ENCODE peak calls at places on chromosomes 2 and 18, in five cellular contexts. N, Q, F, T and P are unnamed samples.

GRCh38 chr18:12296087-12296403 is 12.0 kb upstream of the TUBB6 start:
- DNase-seq in N (no peak), Q (no peak), F (no peak), T (no peak), P (no peak)

GRCh38 chr2:52571380-52572347 is 1195.9 kb upstream of the CHAC2 start:
- DNase-seq in N (no peak), Q (no peak), F (no peak), T (no peak), P (no peak)

GRCh38 chr2:240892361-240892760 is 3.6 kb downstream of the MAB21L4 start:
- DNase-seq in N (no peak), Q (no peak), F (no peak), T (no peak), P (no peak)

GRCh38 chr2:230664128-230664527 is 48.5 kb upstream of the CAB39 start:
- DNase-seq in N (no peak), Q (no peak), F (no peak), T (no peak), P (no peak)

GRCh38 chr2:10500601-10501361 is 52.7 kb upstream of the ODC1 start:
- DNase-seq in N (peak), Q (no peak), F (no peak), T (no peak), P (no peak)

GRCh38 chr2:86636842-86637241 is 13.2 kb upstream of the RNF103 start:
- DNase-seq in N (no peak), Q (no peak), F (no peak), T (no peak), P (no peak)

GRCh38 chr2:73131807-73132206 is 19.1 kb upstream of the RAB11FIP5 start:
- DNase-seq in N (no peak), Q (no peak), F (no peak), T (no peak), P (no peak)

GRCh38 chr18:54434453-54434852 is 76.7 kb downstream of the C18orf54 start:
- DNase-seq in N (no peak), Q (no peak), F (no peak), T (no peak), P (no peak)

GRCh38 chr2:150679456-150680120 is 192.1 kb upstream of the RND3 start:
- DNase-seq in N (no peak), Q (no peak), F (no peak), T (no peak), P (no peak)

GRCh38 chr2:151644580-151644979 is 89.7 kb downstream of the NEB start:
- DNase-seq in N (no peak), Q (no peak), F (no peak), T (no peak), P (no peak)

GRCh38 chr18:48074929-48075706 is 144.7 kb upstream of the SMAD2 start:
- DNase-seq in N (no peak), Q (no peak), F (no peak), T (no peak), P (no peak)

GRCh38 chr2:127101756-127102463 is 5.0 kb downstream of the BIN1 start:
- DNase-seq in N (no peak), Q (no peak), F (no peak), T (no peak), P (no peak)

GRCh38 chr2:8927510-8928456 is 75.7 kb downstream of the MBOAT2 start:
- DNase-seq in N (no peak), Q (no peak), F (no peak), T (no peak), P (no peak)

GRCh38 chr2:120401275-120402069 is 55.5 kb downstream of the INHBB start:
- DNase-seq in N (no peak), Q (no peak), F (no peak), T (no peak), P (no peak)

GRCh38 chr2:172438064-172438421 is 10.7 kb downstream of the ITGA6 start:
- DNase-seq in N (no peak), Q (no peak), F (no peak), T (no peak), P (no peak)

GRCh38 chr18:36169938-36170337 is 17.4 kb upstream of the MOCOS start:
- DNase-seq in N (no peak), Q (no peak), F (no peak), T (no peak), P (no peak)

GRCh38 chr2:39642054-39642742 is 23.5 kb upstream of the TMEM178A start:
- DNase-seq in N (no peak), Q (peak), F (peak), T (no peak), P (no peak)

GRCh38 chr2:135839713-135840112 is 2.7 kb upstream of the LCT start:
- DNase-seq in N (no peak), Q (peak), F (no peak), T (no peak), P (no peak)

GRCh38 chr2:172552547-172553291 is 3.2 kb upstream of the PDK1 start:
- DNase-seq in N (no peak), Q (peak), F (no peak), T (no peak), P (no peak)

GRCh38 chr18:44579745-44580144 is 100.9 kb upstream of the SETBP1 start:
- DNase-seq in N (no peak), Q (no peak), F (no peak), T (no peak), P (no peak)

GRCh38 chr18:79062806-79063205 is 6.4 kb upstream of the ATP9B start:
- DNase-seq in N (peak), Q (no peak), F (no peak), T (no peak), P (no peak)

GRCh38 chr2:169891593-169892298 is 64.5 kb downstream of the UBR3 start:
- DNase-seq in N (no peak), Q (no peak), F (no peak), T (no peak), P (no peak)

GRCh38 chr2:173150087-173150486 is 74.4 kb downstream of the MAP3K20 start:
- DNase-seq in N (no peak), Q (no peak), F (no peak), T (no peak), P (no peak)

GRCh38 chr2:233462826-233463470 is 103.6 kb downstream of the USP40 start:
- DNase-seq in N (no peak), Q (no peak), F (no peak), T (no peak), P (no peak)
- TF ChIP-seq POLR2AphosphoS5 in N (no peak), Q (no peak), F (no peak), T (no peak), P (no peak)

DNA sequence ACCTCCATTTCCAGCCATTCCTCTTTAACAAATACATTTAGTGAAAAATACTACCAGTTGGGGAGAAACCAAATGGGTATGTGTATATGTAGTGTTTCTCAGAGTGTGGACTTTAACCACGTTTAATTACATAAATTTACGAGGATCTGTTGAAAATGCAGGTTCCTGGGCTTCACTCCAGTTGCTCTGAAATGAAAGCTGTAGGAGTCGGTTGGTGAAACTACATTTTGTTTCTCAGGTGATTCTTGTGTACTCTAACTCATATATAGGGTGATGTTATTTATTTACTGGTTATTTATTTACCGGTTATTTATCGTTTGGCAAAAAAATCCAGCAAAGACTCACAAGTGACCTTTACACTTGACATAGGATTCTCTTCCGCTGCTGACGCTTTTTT is 401 bp upstream of the TANK start:
- DNase-seq in N (no peak), Q (no peak), F (no peak), T (no peak), P (no peak)
- TF ChIP-seq POLR2AphosphoS5 in N (no peak), Q (no peak), F (no peak), T (no peak), P (no peak)

GRCh38 chr2:122516775-122517174 is 761.3 kb downstream of the TSN start:
- DNase-seq in N (no peak), Q (no peak), F (no peak), T (peak), P (no peak)
- TF ChIP-seq POLR2AphosphoS5 in N (no peak), Q (no peak), F (no peak), T (no peak), P (no peak)

DNA sequence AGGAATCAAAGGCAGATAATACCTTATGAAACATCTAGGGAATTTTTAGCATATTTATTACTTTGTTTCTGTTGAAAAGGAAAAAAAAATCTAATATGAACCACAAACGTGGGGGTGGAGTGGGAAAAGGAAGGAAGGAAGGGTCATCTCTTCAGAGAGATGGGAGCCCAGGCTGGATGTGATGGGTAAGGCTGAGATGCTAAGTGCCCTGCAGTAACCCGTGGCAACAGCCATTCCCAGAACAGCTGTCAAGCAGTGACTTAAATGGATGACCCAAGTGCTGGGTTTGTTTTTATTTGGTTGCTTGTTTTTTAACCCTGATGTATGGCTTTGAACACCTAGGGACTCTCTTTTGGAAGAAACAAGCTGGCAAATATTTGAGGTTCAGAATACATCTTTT is 50.7 kb upstream of the KLF7 start:
- DNase-seq in N (no peak), Q (no peak), F (no peak), T (no peak), P (no peak)
- TF ChIP-seq POLR2AphosphoS5 in N (no peak), Q (no peak), F (no peak), T (no peak), P (no peak)

GRCh38 chr18:1488394-1488793 is 583.7 kb downstream of the ADCYAP1 start:
- DNase-seq in N (no peak), Q (no peak), F (no peak), T (no peak), P (no peak)

GRCh38 chr18:1483386-1483785 is 578.7 kb downstream of the ADCYAP1 start:
- DNase-seq in N (no peak), Q (no peak), F (no peak), T (no peak), P (no peak)

GRCh38 chr18:1487457-1487856 is 582.8 kb downstream of the ADCYAP1 start:
- DNase-seq in N (no peak), Q (no peak), F (no peak), T (no peak), P (no peak)

DNA sequence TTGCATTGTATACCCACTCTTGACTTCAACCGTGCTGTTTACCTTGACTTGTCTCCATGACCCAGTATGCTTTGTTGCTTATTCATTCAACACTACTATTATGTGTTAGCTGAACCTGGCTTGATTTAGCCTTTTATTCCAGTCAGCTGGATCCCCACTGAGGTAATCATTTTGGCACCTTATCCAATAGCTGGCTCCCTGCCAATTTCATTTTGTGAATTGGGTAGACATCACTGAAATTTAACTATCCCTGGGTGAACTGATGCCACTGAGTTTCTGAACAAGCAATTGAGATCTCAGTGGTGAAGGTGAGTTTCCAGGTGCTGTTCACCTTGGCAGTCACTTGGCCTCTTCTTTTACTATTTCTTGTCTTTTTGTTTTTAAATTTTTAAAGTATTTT is 584.3 kb downstream of the ADCYAP1 start:
- DNase-seq in N (no peak), Q (no peak), F (no peak), T (no peak), P (no peak)
- TF ChIP-seq POLR2AphosphoS5 in N (no peak), Q (no peak), F (no peak), T (no peak), P (no peak)

GRCh38 chr2:192218347-192218746 is 23.6 kb upstream of the TMEFF2 start:
- DNase-seq in N (no peak), Q (no peak), F (no peak), T (no peak), P (no peak)
- TF ChIP-seq POLR2AphosphoS5 in N (no peak), Q (no peak), F (no peak), T (no peak), P (no peak)

GRCh38 chr2:231667497-231667896 is 40.8 kb upstream of the PTMA start:
- DNase-seq in N (no peak), Q (no peak), F (no peak), T (no peak), P (no peak)

GRCh38 chr2:231665208-231665921 is 43.0 kb upstream of the PTMA start:
- DNase-seq in N (no peak), Q (no peak), F (no peak), T (no peak), P (no peak)

GRCh38 chr2:231664727-231665126 is 43.6 kb upstream of the PTMA start:
- DNase-seq in N (no peak), Q (no peak), F (no peak), T (no peak), P (no peak)

GRCh38 chr2:231667096-231667427 is 41.3 kb upstream of the PTMA start:
- DNase-seq in N (no peak), Q (no peak), F (no peak), T (no peak), P (no peak)

DNA sequence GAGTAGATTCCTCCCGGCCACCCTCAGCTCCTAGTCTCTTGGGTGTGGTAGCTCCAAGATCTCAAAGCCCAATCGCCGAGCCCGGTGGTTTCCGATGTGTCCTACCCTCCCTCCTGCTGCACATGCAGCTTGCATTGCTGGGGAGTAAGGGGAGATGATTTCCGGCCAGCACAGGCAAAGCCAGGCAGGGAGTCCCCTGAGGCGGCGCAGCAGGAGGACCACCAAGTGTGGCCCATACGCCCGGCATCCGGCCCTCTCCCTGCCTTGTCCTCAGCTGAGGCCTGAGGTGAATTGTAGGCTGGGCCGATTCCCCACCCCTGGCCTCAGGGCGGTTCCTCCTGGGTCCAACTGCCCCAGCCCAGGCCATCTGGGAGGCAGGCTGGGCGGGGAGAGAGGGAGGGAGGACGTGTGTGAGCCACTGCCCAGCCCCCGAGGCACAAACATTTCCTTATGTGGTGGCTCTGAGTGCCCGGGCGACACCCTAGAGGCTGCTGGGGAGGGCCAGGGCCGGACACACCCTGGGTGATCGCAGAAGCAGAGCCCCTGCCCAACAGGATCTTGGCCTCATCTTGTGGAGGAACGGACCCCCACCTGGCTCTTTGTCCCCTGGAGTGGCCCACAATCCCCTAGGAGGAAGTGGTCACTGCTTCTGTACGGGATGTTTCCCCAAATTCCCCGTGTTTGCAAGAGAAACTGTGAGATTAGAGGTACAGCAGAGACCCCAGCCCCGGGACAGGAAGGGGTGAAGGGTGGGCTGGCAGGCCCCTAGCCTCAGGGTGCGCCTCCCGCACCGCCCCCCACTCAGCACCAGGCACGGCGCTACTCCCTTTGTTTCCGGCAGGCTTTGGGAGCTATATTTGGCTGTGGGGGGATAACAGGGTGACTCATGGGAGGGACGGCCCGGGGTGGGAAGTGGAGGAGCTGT is 41.9 kb upstream of the PTMA start:
- DNase-seq in N (peak), Q (peak), F (peak), T (peak), P (peak)
- TF ChIP-seq POLR2AphosphoS5 in N (peak), Q (peak), F (peak), T (peak), P (peak)

GRCh38 chr2:32960238-32960637 is 13.5 kb downstream of the LTBP1 start:
- DNase-seq in N (no peak), Q (no peak), F (no peak), T (no peak), P (no peak)

GRCh38 chr2:32958836-32959235 is 12.1 kb downstream of the LTBP1 start:
- DNase-seq in N (no peak), Q (no peak), F (no peak), T (no peak), P (no peak)

GRCh38 chr2:32962652-32963051 is 15.9 kb downstream of the LTBP1 start:
- DNase-seq in N (no peak), Q (no peak), F (no peak), T (no peak), P (no peak)

GRCh38 chr2:32963941-32964340 is 17.2 kb downstream of the LTBP1 start:
- DNase-seq in N (no peak), Q (no peak), F (no peak), T (no peak), P (no peak)

GRCh38 chr2:32960647-32961403 is 14.1 kb downstream of the LTBP1 start:
- DNase-seq in N (no peak), Q (no peak), F (no peak), T (no peak), P (no peak)
- TF ChIP-seq POLR2AphosphoS5 in N (no peak), Q (no peak), F (no peak), T (no peak), P (no peak)